ENCODE peak calls at places on chromosomes 11 and 22, in four cellular contexts. G, E, L and R are unnamed samples.

GRCh38 chr11:47980093-47980906 is at the start of gene PTPRJ:
- DNase-seq in G (peak), L (no peak), E (no peak), R (no peak)

GRCh38 chr22:25775501-25775900 is 33.5 kb downstream of the MYO18B start:
- DNase-seq in L (no peak), E (no peak), G (no peak), R (no peak)

GRCh38 chr22:36285017-36285416 is 32.1 kb downstream of the APOL1 start:
- DNase-seq in G (no peak), L (no peak), E (no peak), R (no peak)

GRCh38 chr11:96242191-96242845 is 100.7 kb downstream of the MAML2 start:
- DNase-seq in E (no peak), G (no peak), L (no peak), R (no peak)

GRCh38 chr11:808427-809286 is 1.1 kb upstream of the RPLP2 start:
- DNase-seq in E (no peak), G (no peak), L (no peak), R (no peak)

GRCh38 chr11:72789493-72790131 is 4.2 kb downstream of the STARD10 start:
- DNase-seq in G (peak), L (no peak), E (no peak), R (no peak)

GRCh38 chr11:15688351-15688792 is 573.6 kb downstream of the INSC start:
- DNase-seq in E (no peak), G (no peak), L (no peak), R (no peak)

GRCh38 chr11:117089685-117090084 is 8.5 kb downstream of the SIK3 start:
- DNase-seq in G (peak), E (no peak), L (no peak), R (no peak)

GRCh38 chr22:36461665-36462474 is 19.6 kb downstream of the TXN2 start:
- DNase-seq in L (no peak), E (no peak), G (peak), R (peak)

GRCh38 chr11:133107753-133108152 is 424.5 kb downstream of the OPCML start:
- DNase-seq in E (no peak), L (no peak), G (no peak), R (no peak)

GRCh38 chr22:35315141-35315854 is 15.6 kb downstream of the TOM1 start:
- DNase-seq in L (no peak), E (no peak), G (peak), R (no peak)

GRCh38 chr11:117796456-117797428 is at the start of gene DSCAML1:
- DNase-seq in E (no peak), L (no peak), G (no peak), R (no peak)

GRCh38 chr11:125163431-125164011 is 1.0 kb upstream of the PKNOX2 start:
- DNase-seq in E (no peak), L (no peak), G (no peak), R (no peak)

GRCh38 chr11:114134870-114135269 is 75.4 kb downstream of the ZBTB16 start:
- DNase-seq in G (no peak), E (peak), L (no peak), R (no peak)

GRCh38 chr11:45771942-45772522 is 32.9 kb upstream of the SLC35C1 start:
- DNase-seq in G (peak), E (peak), L (peak), R (no peak)
- H3K27ac ChIP-seq in G (no peak), E (no peak), L (no peak), R (no peak)

DNA sequence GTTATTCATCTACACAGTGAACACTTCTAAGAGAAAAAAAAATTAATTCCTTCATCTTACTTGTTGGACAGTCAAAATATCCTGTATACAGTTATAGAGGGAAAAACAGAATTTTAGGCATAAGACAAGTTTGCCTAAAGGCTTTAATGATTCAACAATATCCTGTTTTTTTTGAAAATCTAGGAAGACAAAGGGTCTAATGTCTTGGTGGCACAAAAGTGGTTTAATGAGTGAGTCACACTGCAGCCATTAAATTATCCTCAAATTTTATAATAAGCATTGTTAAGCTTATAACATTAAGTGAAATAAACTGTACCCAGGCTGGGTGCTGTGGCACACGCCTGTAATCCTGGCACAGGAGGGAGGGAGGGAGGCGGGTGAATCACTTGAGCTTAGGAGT is 72.9 kb downstream of the GAB2 start:
- DNase-seq in E (no peak), G (no peak), L (no peak), R (no peak)
- H3K27ac ChIP-seq in E (no peak), G (no peak), L (no peak), R (no peak)

DNA sequence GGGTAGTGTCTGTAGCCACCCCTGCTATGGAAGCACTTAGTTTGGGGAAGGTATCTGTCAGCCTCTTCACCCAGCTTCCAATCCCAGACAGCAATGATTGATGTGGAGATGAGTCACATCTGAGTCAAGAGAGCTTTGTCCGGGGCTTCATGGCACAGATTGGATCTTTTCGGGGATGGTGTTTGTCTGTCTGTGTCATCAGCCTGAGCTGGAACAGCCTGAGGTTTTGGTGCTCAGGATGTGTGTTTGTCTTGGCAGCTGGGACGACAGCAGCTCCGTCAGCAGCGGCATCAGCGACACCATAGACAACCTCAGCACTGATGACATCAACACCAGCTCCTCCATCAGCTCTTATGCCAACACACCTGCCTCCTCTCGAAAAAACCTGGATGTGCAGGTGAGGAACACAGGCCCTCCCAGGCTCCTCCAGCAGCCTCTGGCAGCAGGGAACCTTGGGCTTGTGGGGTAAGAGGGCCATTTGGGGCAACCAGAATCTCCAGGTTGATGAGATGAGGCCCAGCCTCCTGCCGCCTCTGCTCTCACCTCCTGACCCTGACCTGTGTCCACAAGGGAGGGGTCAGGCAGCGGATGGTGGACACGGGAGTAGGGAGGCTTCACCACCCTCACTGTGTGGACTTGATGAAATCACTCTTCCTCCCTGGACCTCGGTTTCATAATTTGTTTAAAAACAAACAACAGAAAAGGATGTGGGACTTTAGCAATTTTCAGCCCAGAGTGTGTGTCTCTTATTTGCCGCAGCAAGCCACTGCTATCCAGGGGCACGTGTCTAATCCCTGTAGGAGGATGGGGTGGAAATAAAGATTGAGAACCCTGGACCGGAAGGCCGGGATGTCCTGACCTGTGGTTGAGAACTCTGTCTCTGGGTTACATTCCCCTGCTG is 124.3 kb downstream of the DBX1 start:
- DNase-seq in E (no peak), G (peak), L (peak), R (peak)
- H3K27ac ChIP-seq in E (no peak), G (peak), L (no peak), R (peak)

DNA sequence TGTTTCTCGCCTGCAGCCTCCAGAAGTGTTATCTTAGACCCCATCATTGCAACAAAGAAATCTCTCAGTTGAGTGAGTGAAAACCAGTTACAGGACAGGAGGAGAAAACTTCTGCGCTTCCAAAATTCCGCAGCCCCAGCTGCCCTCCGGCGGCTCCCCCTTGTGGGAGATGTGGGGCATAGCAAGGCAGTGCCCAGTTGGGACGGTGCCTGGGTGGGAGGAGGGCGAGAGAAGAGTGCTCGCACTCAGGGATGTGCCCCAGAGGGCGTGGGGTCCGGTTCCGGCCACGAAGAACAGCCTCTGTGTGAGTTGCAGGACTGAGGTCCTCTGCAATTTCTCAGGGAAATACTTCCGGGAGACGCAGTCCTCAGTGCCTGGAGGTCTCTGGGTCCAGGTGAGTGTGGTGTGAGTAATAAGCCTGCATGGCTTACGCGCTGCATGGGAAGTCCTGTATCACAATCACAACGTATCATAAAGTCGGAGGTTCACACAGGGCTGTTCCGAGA is 87.0 kb upstream of the BLID start:
- DNase-seq in E (peak), L (no peak), G (peak), R (peak)
- H3K27ac ChIP-seq in E (no peak), L (peak), G (no peak), R (peak)

GRCh38 chr11:34146411-34146810 is 41.0 kb downstream of the NAT10 start:
- DNase-seq in L (no peak), G (no peak), E (no peak), R (no peak)
- H3K27ac ChIP-seq in L (no peak), G (no peak), E (no peak), R (no peak)

DNA sequence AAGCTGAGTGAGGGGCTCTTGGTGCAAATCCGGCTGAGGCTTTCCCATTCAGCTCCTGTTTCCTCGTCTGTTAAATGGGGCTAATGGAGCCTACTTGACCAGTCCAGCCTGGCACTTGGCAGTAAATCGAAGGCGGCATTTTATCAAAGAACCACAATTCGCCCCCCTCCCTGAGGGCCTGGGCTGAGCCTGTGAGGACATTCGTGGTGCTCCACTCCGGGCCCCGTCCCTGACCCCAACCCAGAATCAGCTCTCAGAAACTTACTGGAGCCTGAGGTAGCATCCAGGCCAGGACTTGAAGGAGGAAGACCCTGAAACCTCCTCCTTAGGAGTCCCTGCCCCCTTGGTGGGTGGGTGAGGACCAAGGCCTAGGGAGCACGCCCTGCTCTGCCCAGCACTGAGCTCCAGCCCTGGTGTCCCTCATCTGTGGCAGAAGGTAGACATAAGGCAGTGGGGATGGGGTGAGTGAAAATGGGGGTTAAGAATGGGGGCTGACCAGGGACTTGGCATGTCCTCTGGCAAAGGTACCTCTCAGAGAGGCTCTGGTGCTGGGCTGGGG is 2.1 kb upstream of the CASTOR1 start:
- DNase-seq in E (no peak), G (no peak), L (no peak), R (no peak)
- H3K27ac ChIP-seq in E (no peak), G (peak), L (no peak), R (peak)

DNA sequence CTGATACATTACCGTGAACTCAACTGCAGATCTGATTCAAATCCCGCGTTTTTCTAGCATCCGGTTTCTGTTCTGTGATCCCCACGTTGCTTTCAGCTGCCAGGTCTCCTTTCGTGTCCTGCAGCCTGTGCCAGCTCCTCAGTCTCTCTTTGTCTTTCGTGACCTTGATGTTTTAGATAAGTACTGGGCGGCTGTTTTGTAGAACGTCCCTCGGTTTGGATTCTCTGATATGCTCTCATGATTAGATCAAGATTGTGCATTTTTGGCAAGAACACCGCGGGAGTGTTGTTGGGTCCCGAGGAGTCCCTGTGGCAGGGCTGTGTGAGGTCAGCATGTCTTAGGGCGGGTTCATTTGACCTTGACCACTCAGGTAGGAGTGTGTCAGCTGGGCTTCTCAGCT is 38.6 kb downstream of the KCNQ1 start:
- DNase-seq in G (no peak), E (no peak), L (no peak), R (no peak)
- H3K27ac ChIP-seq in G (no peak), E (no peak), L (no peak), R (no peak)

DNA sequence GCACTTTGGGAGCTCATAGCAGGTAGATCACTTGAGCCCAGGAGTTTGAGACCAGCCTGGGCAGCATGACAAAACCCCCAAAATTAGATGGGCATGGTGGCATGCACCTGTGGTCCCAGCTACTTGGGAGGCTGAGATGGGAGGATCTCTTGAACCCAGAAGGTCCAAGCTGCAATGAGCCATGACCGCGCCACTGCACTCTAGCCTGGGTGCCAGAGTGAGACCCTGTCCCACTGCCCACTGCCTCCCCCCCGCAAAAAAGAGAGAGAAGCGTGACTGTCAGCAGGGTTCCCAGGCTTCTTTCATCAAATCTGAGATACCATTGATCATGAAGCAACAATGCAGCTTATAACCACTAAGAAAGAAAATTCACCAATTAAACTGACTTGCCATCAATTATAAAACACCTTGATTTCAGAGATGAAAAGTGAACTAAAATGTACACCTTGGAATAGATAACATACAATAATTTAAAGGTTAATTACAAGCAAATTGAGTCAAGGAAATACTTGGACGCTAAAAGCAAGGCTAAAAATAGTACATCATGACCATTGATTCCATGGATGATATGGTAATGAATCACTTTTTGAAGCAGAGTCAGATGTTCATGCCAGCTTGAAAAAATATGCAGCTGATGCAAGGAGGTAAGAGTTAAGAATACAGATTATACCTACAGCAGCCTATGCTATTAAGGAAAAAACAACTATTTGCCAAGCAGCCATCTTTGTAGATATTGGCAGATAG is 90.8 kb upstream of the ALKBH3 start:
- DNase-seq in G (peak), E (no peak), L (peak), R (peak)
- H3K27ac ChIP-seq in G (peak), E (no peak), L (no peak), R (peak)

GRCh38 chr22:24157783-24158170 is 23.5 kb upstream of the SUSD2 start:
- DNase-seq in E (no peak), G (no peak), L (no peak), R (no peak)
- H3K27ac ChIP-seq in E (peak), G (no peak), L (peak), R (no peak)